ENCODE peak calls at places on chromosomes 4 and X, in six cellular contexts. S is substantia nigra, L is HTR-8/SVneo, T is activated T-helper 1 cell treated with Interleukin-2 at 50 U/mL for 16 hours, A is NCI-H2107, W is occipital lobe. E is an unnamed sample.

GRCh38 chr4:173214661-173215060 is 46.0 kb downstream of the GALNT7 start:
- DNase-seq in S (no peak), A (no peak), T (no peak), L (no peak), W (peak; percentile 17), E (no peak)

GRCh38 chr4:99586322-99586721 is 11.7 kb downstream of the MTTP start:
- DNase-seq in L (no peak), W (no peak), T (no peak), A (peak; percentile 31), S (no peak), E (no peak)

GRCh38 chrX:103101280-103102042 is 8.5 kb upstream of the NXF3 start:
- DNase-seq in A (no peak), W (no peak), S (no peak), T (no peak), L (no peak), E (no peak)

GRCh38 chr4:99059550-99059949 is 29.0 kb downstream of the ADH5 start:
- DNase-seq in S (no peak), A (no peak), L (no peak), W (no peak), T (no peak), E (no peak)

GRCh38 chrX:149511081-149511480 is 6.0 kb upstream of the IDS start:
- DNase-seq in W (no peak), A (no peak), S (no peak), T (no peak), L (no peak), E (no peak)

GRCh38 chr4:160372390-160372789 is 1269.5 kb downstream of the RAPGEF2 start:
- DNase-seq in S (no peak), L (no peak), W (no peak), A (no peak), T (no peak), E (no peak)

GRCh38 chr4:118033148-118034060 is 882 bp upstream of the NDST3 start:
- DNase-seq in T (no peak), L (peak; percentile 24), A (no peak), S (no peak), W (peak; percentile 34), E (peak; percentile 78)

GRCh38 chrX:9339603-9340569 is 125.0 kb upstream of the TBL1X start:
- DNase-seq in T (no peak), W (no peak), L (no peak), S (no peak), A (no peak), E (no peak)

GRCh38 chrX:138008280-138008679 is 442.4 kb downstream of the ZIC3 start:
- DNase-seq in L (no peak), S (no peak), W (no peak), T (no peak), A (no peak), E (no peak)

GRCh38 chr4:2350982-2351381 is 67.5 kb downstream of the ZFYVE28 start:
- DNase-seq in T (no peak), W (no peak), L (no peak), S (no peak), A (no peak), E (no peak)

GRCh38 chr4:80521438-80521837 is 185.9 kb downstream of the CFAP299 start:
- DNase-seq in A (no peak), L (no peak), W (no peak), S (no peak), T (no peak), E (no peak)

GRCh38 chrX:9576059-9576458 is 111.2 kb downstream of the TBL1X start:
- DNase-seq in W (no peak), S (no peak), T (no peak), L (no peak), A (no peak), E (no peak)

GRCh38 chr4:37383579-37384229 is 139.2 kb downstream of the NWD2 start:
- DNase-seq in L (peak; percentile 23), T (no peak), S (peak; percentile 8), A (no peak), W (no peak), E (peak; percentile 52)

GRCh38 chrX:79117078-79117477 is 27.4 kb upstream of the GPR174 start:
- DNase-seq in L (no peak), S (no peak), A (no peak), T (no peak), W (no peak), E (no peak)